ENCODE peak calls at places on chromosome 1, in seven cellular contexts. T is substantia nigra; P is stimulated activated naive B cell treated with anti-CD40 and anti-IgM and Interleukin-4, amounts not matched to agents 10 μg/mL and 1 μg/mL and 100 μg/mL, for 72 hours; W is left colon; E is putamen; M is right cardiac atrium; S is bronchial epithelial cell. V is an unnamed sample.

GRCh38 chr1:111234258-111234657 is 6.7 kb downstream of the CHI3L2 start:
- DNase-seq in T (no peak), P (no peak), W (no peak), E (no peak), M (no peak), S (peak; percentile 62), V (no peak)

GRCh38 chr1:180213401-180214177 is 16.5 kb upstream of the LHX4 start:
- DNase-seq in T (peak; percentile 9), P (no peak), W (no peak), E (no peak), M (no peak), S (no peak), V (no peak)

GRCh38 chr1:67135354-67135753 is 584 bp upstream of the C1orf141 start:
- DNase-seq in T (no peak), P (no peak), W (no peak), E (no peak), M (no peak), S (peak; percentile 57), V (no peak)

GRCh38 chr1:179876289-179876715 is 1.3 kb downstream of the TOR1AIP2 start:
- DNase-seq in T (no peak), P (no peak), W (no peak), E (no peak), M (no peak), S (peak; percentile 87), V (peak; percentile 16)

GRCh38 chr1:1432951-1433803 is 2.3 kb upstream of the VWA1 start:
- DNase-seq in T (peak; percentile 74), P (no peak), W (peak; percentile 95), E (peak; percentile 86), M (peak; percentile 89), S (peak; percentile 62), V (peak; percentile 97)

GRCh38 chr1:209367031-209367813 is 216.3 kb upstream of the CAMK1G start:
- DNase-seq in T (no peak), P (no peak), W (no peak), E (no peak), M (no peak), S (peak; percentile 61), V (no peak)

GRCh38 chr1:19514391-19514831 is 29.1 kb upstream of the CAPZB start:
- DNase-seq in T (no peak), P (no peak), W (no peak), E (no peak), M (peak; percentile 72), S (no peak), V (peak; percentile 76)

GRCh38 chr1:63731117-63732043 is 42.4 kb upstream of the ROR1 start:
- DNase-seq in T (no peak), P (no peak), W (no peak), E (peak; percentile 5), M (no peak), S (peak; percentile 99), V (no peak)

GRCh38 chr1:150236614-150236934 is 662 bp upstream of the ANP32E start:
- DNase-seq in T (no peak), P (no peak), W (no peak), E (no peak), M (no peak), S (no peak), V (no peak)

GRCh38 chr1:118254001-118254400 is 69.0 kb upstream of the SPAG17 start:
- DNase-seq in T (no peak), P (no peak), W (no peak), E (no peak), M (no peak), S (no peak), V (no peak)

GRCh38 chr1:7268983-7269382 is 483.7 kb downstream of the CAMTA1 start:
- DNase-seq in T (no peak), P (no peak), W (no peak), E (no peak), M (no peak), S (no peak), V (no peak)

GRCh38 chr1:36920801-36921405 is 113.4 kb downstream of the GRIK3 start:
- DNase-seq in T (no peak), P (no peak), W (no peak), E (no peak), M (no peak), S (no peak), V (no peak)

GRCh38 chr1:113917400-113918082 is 11.6 kb upstream of the HIPK1 start:
- DNase-seq in T (no peak), P (no peak), W (no peak), E (no peak), M (no peak), S (peak; percentile 94), V (no peak)

V was measured in prostate gland.